ENCODE peak calls at places on chromosomes 11 and 22, in six cellular contexts. One of them, this sample, is unnamed. For H3K4me1, the result is how much of the 10 kb centered on the place peaks cover.

GRCh38 chr11:17388609-17389204 is at the start of gene KCNJ11:
- DNase-seq in neuronal stem cell: no peak
- DNase-seq in neural progenitor cell: peak
- DNase-seq in IMR-90: no peak
- DNase-seq in GM23248: no peak
- DNase-seq in mammary epithelial cell: no peak
- DNase-seq in this sample: no peak

GRCh38 chr11:72787262-72788104 is 6.4 kb downstream of the STARD10 start:
- DNase-seq in neuronal stem cell: no peak
- DNase-seq in neural progenitor cell: peak
- DNase-seq in IMR-90: no peak
- DNase-seq in GM23248: no peak
- DNase-seq in mammary epithelial cell: no peak
- DNase-seq in this sample: no peak

GRCh38 chr22:36493690-36494110 is 12.3 kb upstream of the TXN2 start:
- DNase-seq in neuronal stem cell: no peak
- DNase-seq in neural progenitor cell: no peak
- DNase-seq in IMR-90: no peak
- DNase-seq in GM23248: no peak
- DNase-seq in mammary epithelial cell: no peak
- DNase-seq in this sample: no peak

GRCh38 chr22:32024791-32025190 is 18.3 kb upstream of the SLC5A1 start:
- DNase-seq in neuronal stem cell: no peak
- DNase-seq in neural progenitor cell: no peak
- DNase-seq in IMR-90: peak
- DNase-seq in GM23248: peak
- DNase-seq in mammary epithelial cell: peak
- DNase-seq in this sample: peak

GRCh38 chr22:49538006-49538405 is 289.7 kb downstream of the BRD1 start:
- DNase-seq in neuronal stem cell: no peak
- DNase-seq in neural progenitor cell: no peak
- DNase-seq in IMR-90: no peak
- DNase-seq in GM23248: no peak
- DNase-seq in mammary epithelial cell: no peak
- DNase-seq in this sample: no peak

GRCh38 chr22:37804886-37805857 is 2.6 kb upstream of the GCAT start:
- DNase-seq in neuronal stem cell: no peak
- DNase-seq in neural progenitor cell: peak
- DNase-seq in IMR-90: peak
- DNase-seq in GM23248: peak
- DNase-seq in mammary epithelial cell: peak
- DNase-seq in this sample: peak

GRCh38 chr11:97398246-97398645 is 1008.4 kb downstream of the JRKL start:
- DNase-seq in neuronal stem cell: no peak
- DNase-seq in neural progenitor cell: no peak
- DNase-seq in IMR-90: no peak
- DNase-seq in GM23248: no peak
- DNase-seq in mammary epithelial cell: no peak
- DNase-seq in this sample: peak

GRCh38 chr11:28242596-28242995 is 134.4 kb downstream of the METTL15 start:
- DNase-seq in neuronal stem cell: no peak
- DNase-seq in neural progenitor cell: no peak
- DNase-seq in IMR-90: no peak
- DNase-seq in GM23248: no peak
- DNase-seq in mammary epithelial cell: no peak
- DNase-seq in this sample: no peak

GRCh38 chr11:8766993-8767374 is 84.4 kb downstream of the RPL27A start:
- DNase-seq in neuronal stem cell: no peak
- DNase-seq in neural progenitor cell: no peak
- DNase-seq in IMR-90: no peak
- DNase-seq in GM23248: no peak
- DNase-seq in mammary epithelial cell: no peak
- DNase-seq in this sample: no peak

GRCh38 chr11:120139316-120140069 is 1.6 kb upstream of the TRIM29 start:
- DNase-seq in neuronal stem cell: no peak
- DNase-seq in neural progenitor cell: no peak
- DNase-seq in IMR-90: no peak
- DNase-seq in GM23248: no peak
- DNase-seq in mammary epithelial cell: no peak
- DNase-seq in this sample: no peak
- H3K4me1 ChIP-seq in neuronal stem cell: under half
- H3K4me1 ChIP-seq in neural progenitor cell: under half
- H3K4me1 ChIP-seq in IMR-90: under half
- H3K4me1 ChIP-seq in GM23248: under half
- H3K4me1 ChIP-seq in mammary epithelial cell: under half
- H3K4me1 ChIP-seq in this sample: under half

GRCh38 chr22:29710193-29710592 is 9.6 kb upstream of the CABP7 start:
- DNase-seq in neuronal stem cell: no peak
- DNase-seq in neural progenitor cell: no peak
- DNase-seq in IMR-90: no peak
- DNase-seq in GM23248: no peak
- DNase-seq in mammary epithelial cell: no peak
- DNase-seq in this sample: no peak
- H3K9ac ChIP-seq in neuronal stem cell: peak
- H3K9ac ChIP-seq in neural progenitor cell: no peak
- H3K9ac ChIP-seq in IMR-90: no peak
- H3K9ac ChIP-seq in GM23248: no peak
- H3K9ac ChIP-seq in mammary epithelial cell: no peak
- H3K9ac ChIP-seq in this sample: no peak

DNA sequence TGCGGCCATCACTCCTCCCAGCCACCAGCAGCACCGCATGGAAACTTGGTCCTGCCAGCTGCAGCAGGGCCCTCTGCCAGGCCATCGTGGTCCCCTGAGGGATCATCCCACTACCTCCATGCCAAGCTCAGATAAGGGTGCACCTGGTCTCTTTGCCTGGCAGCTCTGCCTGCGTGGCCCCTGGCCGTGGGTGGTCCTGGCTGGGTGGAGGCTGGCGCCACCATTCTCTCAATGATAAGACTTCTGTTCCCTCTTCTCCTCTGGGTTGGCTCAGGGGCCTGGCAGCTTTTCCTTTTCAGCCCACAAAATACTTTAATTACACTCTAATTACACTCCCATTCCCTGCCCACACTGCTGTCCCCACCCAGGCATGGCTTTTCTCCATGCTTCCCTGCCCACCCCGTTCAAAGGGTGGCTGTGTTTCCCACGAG is 26.8 kb upstream of the TSKU start:
- DNase-seq in neuronal stem cell: no peak
- DNase-seq in neural progenitor cell: no peak
- DNase-seq in IMR-90: no peak
- DNase-seq in GM23248: no peak
- DNase-seq in mammary epithelial cell: no peak
- DNase-seq in this sample: no peak
- H3K4me1 ChIP-seq in neuronal stem cell: under half
- H3K4me1 ChIP-seq in neural progenitor cell: under half
- H3K4me1 ChIP-seq in IMR-90: under half
- H3K4me1 ChIP-seq in GM23248: under half
- H3K4me1 ChIP-seq in mammary epithelial cell: under half
- H3K4me1 ChIP-seq in this sample: under half

DNA sequence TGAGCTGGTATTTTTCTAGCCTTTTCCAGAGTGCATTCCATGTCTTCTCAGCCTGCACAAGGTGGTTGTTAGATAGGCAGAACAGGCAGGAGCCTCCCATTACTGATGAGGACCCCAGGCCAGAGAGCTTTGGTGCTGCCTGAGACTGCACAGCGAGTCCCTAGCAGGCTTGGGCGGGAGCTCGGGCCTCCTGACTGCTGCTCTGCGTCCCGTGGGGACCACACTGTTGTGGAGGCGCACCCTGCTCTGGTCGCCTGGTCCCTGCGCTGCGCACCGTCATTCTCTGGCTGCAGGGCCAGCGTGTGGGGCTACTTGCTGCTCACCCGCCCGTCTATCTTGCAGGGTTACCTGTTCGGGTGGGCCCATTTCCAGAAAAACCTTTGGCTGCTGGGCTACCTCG is 8.5 kb downstream of the TPCN2 start:
- DNase-seq in neuronal stem cell: no peak
- DNase-seq in neural progenitor cell: no peak
- DNase-seq in IMR-90: no peak
- DNase-seq in GM23248: no peak
- DNase-seq in mammary epithelial cell: no peak
- DNase-seq in this sample: no peak
- H3K9ac ChIP-seq in neuronal stem cell: no peak
- H3K9ac ChIP-seq in neural progenitor cell: no peak
- H3K9ac ChIP-seq in IMR-90: no peak
- H3K9ac ChIP-seq in GM23248: no peak
- H3K9ac ChIP-seq in mammary epithelial cell: no peak
- H3K9ac ChIP-seq in this sample: no peak

DNA sequence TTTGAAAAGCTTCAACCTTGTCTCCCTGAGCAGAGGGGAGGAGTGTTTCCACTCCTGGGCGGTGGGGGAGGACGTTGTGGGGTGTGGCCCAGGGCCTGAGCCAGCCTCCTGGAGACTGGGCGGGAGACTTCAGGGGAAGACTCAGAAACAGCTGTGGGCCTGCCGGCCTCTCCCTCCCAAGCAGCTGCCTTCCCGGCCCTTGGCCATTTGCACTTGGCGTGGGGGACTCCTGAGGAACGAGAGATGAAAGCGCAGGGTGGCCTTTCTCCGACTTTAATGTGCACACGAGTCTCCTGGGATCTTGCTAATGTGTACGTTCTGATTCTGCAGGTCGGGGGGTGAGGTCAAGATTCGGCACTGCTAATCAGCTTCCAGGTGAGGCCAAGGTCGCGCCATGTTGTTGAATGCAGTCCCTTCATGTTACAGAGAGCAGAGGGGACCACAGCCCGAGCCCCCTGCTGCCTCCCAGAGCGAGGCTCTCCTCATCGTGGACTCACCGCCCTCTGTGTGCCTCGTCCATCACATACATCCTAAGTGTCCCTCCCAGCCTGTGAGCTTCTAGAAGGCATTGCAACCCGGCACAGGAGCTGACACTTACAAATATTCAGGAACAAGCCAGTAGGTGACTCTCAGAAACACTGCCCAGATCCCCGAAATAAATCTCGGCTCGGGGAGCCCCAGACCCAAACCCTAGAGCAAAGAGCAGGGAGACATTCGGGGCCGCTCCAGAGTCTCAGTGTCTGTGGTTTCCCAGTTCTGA is 7.7 kb downstream of the LIF start:
- DNase-seq in neuronal stem cell: no peak
- DNase-seq in neural progenitor cell: no peak
- DNase-seq in IMR-90: peak
- DNase-seq in GM23248: peak
- DNase-seq in mammary epithelial cell: peak
- DNase-seq in this sample: peak
- H3K4me1 ChIP-seq in neuronal stem cell: under half
- H3K4me1 ChIP-seq in neural progenitor cell: under half
- H3K4me1 ChIP-seq in IMR-90: half or more
- H3K4me1 ChIP-seq in GM23248: under half
- H3K4me1 ChIP-seq in mammary epithelial cell: under half
- H3K4me1 ChIP-seq in this sample: under half

GRCh38 chr22:42442746-42443145 is 10.5 kb upstream of the NFAM1 start:
- DNase-seq in neuronal stem cell: no peak
- DNase-seq in neural progenitor cell: no peak
- DNase-seq in IMR-90: no peak
- DNase-seq in GM23248: no peak
- DNase-seq in mammary epithelial cell: no peak
- DNase-seq in this sample: no peak
- H3K9ac ChIP-seq in neuronal stem cell: no peak
- H3K9ac ChIP-seq in neural progenitor cell: no peak
- H3K9ac ChIP-seq in IMR-90: no peak
- H3K9ac ChIP-seq in GM23248: no peak
- H3K9ac ChIP-seq in mammary epithelial cell: no peak
- H3K9ac ChIP-seq in this sample: no peak

GRCh38 chr11:120512727-120513435 is 1.3 kb downstream of the GRIK4 start:
- DNase-seq in neuronal stem cell: no peak
- DNase-seq in neural progenitor cell: no peak
- DNase-seq in IMR-90: no peak
- DNase-seq in GM23248: no peak
- DNase-seq in mammary epithelial cell: no peak
- DNase-seq in this sample: peak

GRCh38 chr11:120513436-120514315 is 2.1 kb downstream of the GRIK4 start:
- DNase-seq in neuronal stem cell: no peak
- DNase-seq in neural progenitor cell: peak
- DNase-seq in IMR-90: no peak
- DNase-seq in GM23248: no peak
- DNase-seq in mammary epithelial cell: no peak
- DNase-seq in this sample: no peak

GRCh38 chr11:120516461-120517389 is 5.2 kb downstream of the GRIK4 start:
- DNase-seq in neuronal stem cell: no peak
- DNase-seq in neural progenitor cell: peak
- DNase-seq in IMR-90: no peak
- DNase-seq in GM23248: peak
- DNase-seq in mammary epithelial cell: no peak
- DNase-seq in this sample: no peak

GRCh38 chr11:120515186-120515723 is 3.7 kb downstream of the GRIK4 start:
- DNase-seq in neuronal stem cell: no peak
- DNase-seq in neural progenitor cell: no peak
- DNase-seq in IMR-90: no peak
- DNase-seq in GM23248: no peak
- DNase-seq in mammary epithelial cell: no peak
- DNase-seq in this sample: no peak

DNA sequence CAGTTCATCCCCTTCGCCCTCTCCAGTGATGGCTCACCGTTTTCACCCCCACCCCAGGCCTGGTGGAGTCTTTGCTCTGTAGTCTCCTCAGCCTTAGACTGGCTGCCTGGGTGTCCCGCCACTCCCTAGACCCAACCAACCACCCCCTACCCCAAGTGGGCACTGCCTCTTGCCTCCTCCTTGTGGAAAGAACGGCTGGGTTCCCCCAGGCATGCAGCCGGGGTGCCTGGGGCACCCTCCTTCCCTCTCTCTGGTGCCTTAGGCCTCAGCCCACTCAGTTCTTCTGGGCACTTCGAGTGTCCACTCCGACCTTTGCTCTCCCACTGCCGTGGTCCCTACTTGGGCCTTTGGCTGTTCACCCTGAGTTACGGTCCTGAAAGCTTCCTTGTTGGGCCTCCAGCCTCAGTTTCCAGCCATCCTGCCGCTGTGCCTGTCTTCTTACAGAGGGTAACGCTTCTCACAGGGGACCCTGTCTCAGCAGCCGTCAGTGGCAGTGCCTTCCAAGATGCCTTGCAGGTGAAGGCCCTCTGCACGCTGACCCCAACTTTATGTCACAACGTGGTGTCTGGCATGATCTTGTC is 3.1 kb downstream of the GRIK4 start:
- DNase-seq in neuronal stem cell: no peak
- DNase-seq in neural progenitor cell: no peak
- DNase-seq in IMR-90: no peak
- DNase-seq in GM23248: no peak
- DNase-seq in mammary epithelial cell: no peak
- DNase-seq in this sample: no peak
- H3K4me1 ChIP-seq in neuronal stem cell: under half
- H3K4me1 ChIP-seq in neural progenitor cell: under half
- H3K4me1 ChIP-seq in IMR-90: under half
- H3K4me1 ChIP-seq in GM23248: under half
- H3K4me1 ChIP-seq in mammary epithelial cell: under half
- H3K4me1 ChIP-seq in this sample: under half